ENCODE peak calls at places on chromosomes 11 and 22, in seven cellular contexts. C, O, V, Q, L, G and Z are unnamed samples.

GRCh38 chr22:25729016-25729415 is 13.0 kb upstream of the MYO18B start:
- DNase-seq in G (no peak), O (no peak), V (no peak), C (no peak), Q (no peak), L (no peak), Z (no peak)

GRCh38 chr22:21984793-21985192 is 2.2 kb upstream of the TOP3B start:
- DNase-seq in L (no peak), C (no peak), Q (no peak), O (peak), V (no peak), G (peak), Z (no peak)

GRCh38 chr22:43993072-43993760 is 30.9 kb upstream of the PARVB start:
- DNase-seq in L (peak), C (peak), G (peak), Q (peak), V (peak), O (peak), Z (peak)

GRCh38 chr11:41795004-41795403 is 335.6 kb upstream of the LRRC4C start:
- DNase-seq in Q (no peak), V (no peak), L (no peak), C (no peak), O (no peak), G (no peak), Z (no peak)

GRCh38 chr11:1219446-1219835 is 3.4 kb upstream of the MUC5B start:
- DNase-seq in V (peak), L (no peak), O (no peak), G (no peak), Q (no peak), C (no peak), Z (no peak)

GRCh38 chr22:36027579-36027959 is 1.1 kb downstream of the RBFOX2 start:
- DNase-seq in Q (no peak), G (peak), O (peak), V (no peak), L (no peak), C (no peak), Z (no peak)

GRCh38 chr11:130156108-130157022 is 3.2 kb upstream of the ST14 start:
- DNase-seq in Q (no peak), G (peak), O (peak), L (no peak), V (no peak), C (no peak), Z (no peak)

GRCh38 chr11:116072133-116072532 is 567.9 kb upstream of the CADM1 start:
- DNase-seq in L (no peak), V (no peak), O (no peak), Q (no peak), C (no peak), G (no peak), Z (no peak)

GRCh38 chr11:3180869-3181268 is 15.8 kb upstream of the OSBPL5 start:
- DNase-seq in C (no peak), G (no peak), O (no peak), L (no peak), V (no peak), Q (no peak), Z (no peak)

GRCh38 chr11:8248786-8249185 is 14.9 kb downstream of the LMO1 start:
- DNase-seq in L (no peak), C (no peak), G (no peak), V (no peak), O (no peak), Q (no peak), Z (no peak)

GRCh38 chr11:15920856-15921629 is 435.3 kb downstream of the SOX6 start:
- DNase-seq in C (no peak), Q (no peak), V (no peak), G (no peak), O (no peak), L (no peak), Z (no peak)

GRCh38 chr11:32391965-32392553 is 43.3 kb downstream of the WT1 start:
- DNase-seq in G (peak), Q (peak), C (no peak), L (no peak), O (no peak), V (no peak), Z (no peak)

GRCh38 chr22:36374603-36375024 is 13.2 kb downstream of the MYH9 start:
- DNase-seq in Q (no peak), V (no peak), O (peak), G (peak), L (no peak), C (peak), Z (no peak)

GRCh38 chr11:14619580-14619979 is 24.0 kb upstream of the PDE3B start:
- DNase-seq in L (no peak), C (no peak), V (no peak), O (no peak), G (no peak), Q (no peak), Z (no peak)

GRCh38 chr11:118217575-118217974 is 7.2 kb downstream of the JAML start:
- DNase-seq in C (peak), L (no peak), Q (no peak), V (no peak), O (peak), G (no peak), Z (no peak)

GRCh38 chr11:115500547-115501503 is 3.4 kb downstream of the CADM1 start:
- DNase-seq in Q (no peak), C (no peak), L (no peak), O (no peak), G (no peak), V (no peak), Z (no peak)

GRCh38 chr22:40335358-40335757 is 10.9 kb upstream of the ADSL start:
- DNase-seq in L (no peak), Q (no peak), V (no peak), G (peak), C (no peak), O (no peak), Z (no peak)

GRCh38 chr11:2891291-2891690 is 5.7 kb upstream of the CDKN1C start:
- DNase-seq in C (peak), L (no peak), O (peak), G (no peak), V (no peak), Q (no peak), Z (no peak)

GRCh38 chr11:2302280-2302843 is 549 bp downstream of the TSPAN32 start:
- DNase-seq in C (peak), L (peak), V (no peak), O (peak), G (no peak), Q (no peak), Z (no peak)

GRCh38 chr11:70503201-70503877 is 105.0 kb downstream of the CTTN start:
- DNase-seq in O (no peak), C (no peak), G (no peak), V (peak), Q (no peak), L (no peak), Z (peak)

GRCh38 chr11:128463386-128463829 is 124.0 kb downstream of the ETS1 start:
- DNase-seq in L (no peak), Q (no peak), O (no peak), V (no peak), C (no peak), G (peak), Z (no peak)

GRCh38 chr11:68690671-68691401 is 6.5 kb downstream of the GAL start:
- DNase-seq in Q (no peak), G (peak), O (no peak), L (peak), V (no peak), C (no peak), Z (no peak)

GRCh38 chr11:10514210-10514609 is 26.8 kb downstream of the RNF141 start:
- DNase-seq in O (no peak), G (peak), V (no peak), L (no peak), C (no peak), Q (no peak), Z (no peak)